ENCODE peak calls at places on chromosomes 5 and 9, in ten cellular contexts. I is fibroblast of mammary gland, G is HFF-Myc, J is ovary, R is prostate gland, K is kidney, Q is IMR-90, E is psoas muscle, U is HL-60, T is A549. M is an unnamed sample.
A peak's percentile ranks its signal among the peaks of the same experiment; 100 is the strongest.

GRCh38 chr5:43389679-43390329 is 22.4 kb downstream of the CCL28 start:
- DNase-seq in I (peak; percentile 95), G (peak; percentile 89), J (peak; percentile 51), R (peak; percentile 74), K (no peak), Q (peak; percentile 90), E (no peak), U (peak; percentile 84), T (peak; percentile 79), M (peak; percentile 96)

GRCh38 chr9:134546231-134546731 is 95.3 kb upstream of the COL5A1 start:
- DNase-seq in I (peak; percentile 48), G (no peak), J (no peak), R (no peak), K (peak; percentile 54), Q (peak; percentile 26), E (peak; percentile 35), U (no peak), T (no peak), M (peak; percentile 60)

GRCh38 chr5:122078116-122078865 is at the start of gene LOX:
- DNase-seq in I (peak; percentile 93), G (peak; percentile 89), J (peak; percentile 88), R (peak; percentile 58), K (peak; percentile 88), Q (peak; percentile 98), E (peak; percentile 87), U (no peak), T (no peak), M (peak; percentile 96)

GRCh38 chr9:129175825-129176633 is 2.0 kb downstream of the IER5L start:
- DNase-seq in I (peak; percentile 87), G (peak; percentile 59), J (peak; percentile 92), R (peak; percentile 90), K (peak; percentile 94), Q (peak; percentile 88), E (peak; percentile 90), U (peak; percentile 86), T (peak; percentile 89), M (peak; percentile 95)

GRCh38 chr5:32541241-32541640 is 44.1 kb upstream of the SUB1 start:
- DNase-seq in I (no peak), G (no peak), J (no peak), R (peak; percentile 25), K (no peak), Q (peak; percentile 22), E (no peak), U (no peak), T (no peak), M (peak; percentile 42)

GRCh38 chr5:50799596-50799995 is 133.2 kb downstream of the PARP8 start:
- DNase-seq in I (no peak), G (no peak), J (no peak), R (no peak), K (no peak), Q (no peak), E (no peak), U (no peak), T (no peak), M (no peak)

GRCh38 chr9:34372598-34373011 is 4.1 kb downstream of the MYORG start:
- DNase-seq in I (no peak), G (no peak), J (no peak), R (no peak), K (no peak), Q (no peak), E (no peak), U (no peak), T (no peak), M (no peak)

GRCh38 chr9:131645078-131645776 is 94.6 kb downstream of the RAPGEF1 start:
- DNase-seq in I (no peak), G (no peak), J (no peak), R (no peak), K (no peak), Q (no peak), E (no peak), U (no peak), T (no peak), M (no peak)

GRCh38 chr5:59724482-59725392 is 168.8 kb downstream of the PDE4D start:
- DNase-seq in I (peak; percentile 59), G (no peak), J (no peak), R (no peak), K (no peak), Q (peak; percentile 36), E (no peak), U (no peak), T (peak; percentile 53), M (peak; percentile 69)

GRCh38 chr9:23145467-23145866 is 680.6 kb downstream of the ELAVL2 start:
- DNase-seq in I (no peak), G (no peak), J (no peak), R (no peak), K (no peak), Q (no peak), E (peak; percentile 28), U (no peak), T (no peak), M (no peak)

GRCh38 chr9:127710204-127710805 is 3.5 kb downstream of the CFAP157 start:
- DNase-seq in I (no peak), G (no peak), J (no peak), R (no peak), K (no peak), Q (no peak), E (no peak), U (no peak), T (no peak), M (no peak)

GRCh38 chr5:107337281-107337680 is 333.5 kb downstream of the EFNA5 start:
- DNase-seq in I (peak; percentile 52), G (no peak), J (no peak), R (no peak), K (no peak), Q (no peak), E (no peak), U (no peak), T (no peak), M (peak; percentile 11)

GRCh38 chr5:57113486-57113885 is 60.4 kb upstream of the GPBP1 start:
- DNase-seq in I (no peak), G (no peak), J (no peak), R (no peak), K (no peak), Q (no peak), E (no peak), U (no peak), T (no peak), M (no peak)

DNA sequence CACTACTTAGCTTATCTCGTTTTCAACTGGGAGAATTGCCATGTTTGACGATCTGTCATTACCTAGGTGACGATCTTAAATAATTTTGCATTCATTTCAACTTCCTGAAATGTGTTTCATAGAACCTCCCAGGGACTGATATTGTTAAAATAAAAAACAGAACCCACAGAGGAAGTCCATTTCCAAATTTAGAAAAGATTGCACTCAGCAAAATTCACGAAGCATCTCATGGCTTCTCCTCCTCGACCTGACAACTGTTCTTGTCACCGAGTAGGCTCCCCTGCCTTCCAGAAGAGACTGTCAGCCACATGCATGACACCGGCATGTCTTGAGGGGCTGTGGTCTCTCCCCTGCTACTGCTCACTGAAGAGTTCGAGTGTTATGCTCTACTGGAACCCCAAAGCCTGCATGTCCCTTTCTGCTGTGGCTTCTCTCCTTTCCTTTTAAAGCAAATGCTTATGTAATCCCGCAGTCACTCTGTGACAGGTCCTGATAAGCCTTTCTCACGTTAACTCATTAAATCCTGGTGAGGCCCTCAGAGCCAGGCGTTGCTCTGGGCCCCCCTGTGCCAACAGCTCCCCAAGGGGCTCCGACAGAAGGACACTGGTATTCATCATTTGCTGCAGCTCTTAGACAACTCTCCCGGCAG is 26.8 kb upstream of the ANKRD33B start:
- DNase-seq in I (no peak), G (no peak), J (no peak), R (no peak), K (peak; percentile 5), Q (no peak), E (no peak), U (peak; percentile 48), T (no peak), M (peak; percentile 45)
- H3K4me3 ChIP-seq in I (no peak overlapping the region), G (no peak overlapping the region), J (no peak overlapping the region), R (no peak overlapping the region), K (no peak overlapping the region), Q (no peak overlapping the region), E (no peak overlapping the region), U (peak overlapping the region; percentile 32), T (no peak overlapping the region), M (no peak overlapping the region)

GRCh38 chr5:65037845-65038815 is 269.4 kb downstream of the CWC27 start:
- DNase-seq in I (no peak), G (no peak), J (no peak), R (no peak), K (no peak), Q (no peak), E (no peak), U (no peak), T (peak; percentile 24), M (peak; percentile 44)
- TF ChIP-seq CTCF in I (peak; percentile 32), G (peak; percentile 42), J (no peak), R (no peak), K (peak; percentile 36), Q (peak; percentile 18), E (peak; percentile 8), U (no peak), T (peak; percentile 23), M (peak; percentile 29)

GRCh38 chr5:176629317-176629852 is 949 bp downstream of the SNCB start:
- DNase-seq in I (no peak), G (no peak), J (no peak), R (no peak), K (peak; percentile 67), Q (no peak), E (no peak), U (no peak), T (no peak), M (no peak)
- H3K4me3 ChIP-seq in I (no peak overlapping the region), G (no peak overlapping the region), J (no peak overlapping the region), R (no peak overlapping the region), K (no peak overlapping the region), Q (no peak overlapping the region), E (peak overlapping the region; percentile 61), U (no peak overlapping the region), T (peak overlapping the region; percentile 53), M (no peak overlapping the region)

DNA sequence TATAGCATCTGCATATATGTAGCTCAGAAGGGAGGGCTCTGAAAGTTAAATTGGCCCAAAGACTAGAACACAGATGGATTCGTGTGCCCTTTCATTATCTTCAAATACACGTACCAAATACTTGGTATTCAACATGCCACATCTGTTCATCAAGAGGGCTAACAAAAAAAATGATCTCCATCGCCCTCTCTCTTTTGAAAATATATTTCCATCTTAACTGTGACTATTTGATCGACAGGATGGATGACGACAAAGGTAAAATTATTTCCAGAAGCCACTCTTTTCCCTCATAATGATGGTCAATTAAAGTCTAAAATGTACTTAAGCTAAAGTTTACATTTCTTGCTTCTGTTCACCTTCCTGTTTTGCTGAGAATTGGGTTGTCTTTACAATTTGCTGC is 77.0 kb downstream of the SEMA6A start:
- DNase-seq in I (no peak), G (no peak), J (no peak), R (no peak), K (no peak), Q (no peak), E (no peak), U (no peak), T (no peak), M (no peak)
- TF ChIP-seq CTCF in I (no peak), G (no peak), J (no peak), R (no peak), K (no peak), Q (no peak), E (no peak), U (no peak), T (no peak), M (no peak)

DNA sequence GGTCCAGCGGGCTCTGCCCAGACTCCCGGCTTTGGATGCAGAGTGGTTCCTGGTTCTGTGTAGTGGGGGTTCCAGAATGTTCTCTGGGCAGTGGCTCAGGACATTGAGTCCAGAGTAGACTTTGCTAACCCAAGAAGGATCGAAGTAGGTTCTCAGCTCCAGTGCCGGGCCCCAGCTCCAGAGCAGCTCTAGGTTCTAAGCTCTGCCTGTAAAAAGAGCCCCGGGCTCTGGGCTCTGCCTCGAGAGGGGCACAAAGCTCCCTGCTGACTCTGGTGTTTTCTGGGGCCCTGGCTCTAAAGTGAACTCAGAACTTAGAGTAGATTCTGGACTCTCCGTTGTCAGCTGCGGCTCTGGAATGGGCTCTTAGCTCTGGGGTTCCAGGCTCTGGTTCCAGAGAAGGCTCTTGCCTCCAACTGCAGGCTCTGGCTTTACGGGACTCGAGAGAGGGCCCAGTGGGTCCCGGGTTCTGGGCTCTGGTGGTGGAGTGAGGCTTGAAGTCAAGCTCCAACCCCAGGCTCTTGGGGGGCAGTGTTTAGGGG is 414 bp downstream of the WDR38 start:
- DNase-seq in I (no peak), G (no peak), J (no peak), R (no peak), K (no peak), Q (no peak), E (no peak), U (no peak), T (no peak), M (no peak)
- H3K4me3 ChIP-seq in I (peak overlapping the region; percentile 41), G (peak overlapping the region; percentile 46), J (peak overlapping the region; percentile 31), R (peak overlapping the region; percentile 30), K (no peak overlapping the region), Q (no peak overlapping the region), E (peak overlapping the region; percentile 64), U (peak overlapping the region; percentile 58), T (peak overlapping the region; percentile 45), M (peak overlapping the region; percentile 61)